ENCODE peak calls at places on chromosomes 6 and 20, in four cellular contexts. P is brain microvascular endothelial cell, Q is astrocyte of the cerebellum, R is natural killer cell. E is an unnamed sample.

GRCh38 chr6:87484491-87484890 is 11.7 kb downstream of the SLC35A1 start:
- DNase-seq in Q (no peak), P (no peak), R (no peak), E (no peak)

GRCh38 chr6:41732601-41733348 is 2.6 kb downstream of the TFEB start:
- DNase-seq in P (no peak), Q (no peak), R (peak; percentile 77), E (no peak)

GRCh38 chr6:135325624-135326424 is 144.7 kb downstream of the MYB start:
- DNase-seq in P (no peak), Q (no peak), R (no peak), E (no peak)

GRCh38 chr20:60105404-60105803 is 147.2 kb downstream of the CDH26 start:
- DNase-seq in Q (no peak), P (no peak), R (no peak), E (no peak)

GRCh38 chr6:155541976-155542375 is 86.3 kb upstream of the NOX3 start:
- DNase-seq in Q (no peak), R (no peak), P (no peak), E (no peak)

GRCh38 chr6:131135244-131136020 is at the start of gene AKAP7:
- DNase-seq in P (peak; percentile 37), R (peak; percentile 55), Q (no peak), E (no peak)

GRCh38 chr6:166672146-166672545 is 45.1 kb upstream of the RPS6KA2 start:
- DNase-seq in Q (no peak), P (no peak), R (no peak), E (no peak)

GRCh38 chr6:68559052-68559451 is 76.0 kb upstream of the ADGRB3 start:
- DNase-seq in R (no peak), P (no peak), Q (peak; percentile 13), E (no peak)

GRCh38 chr6:131029661-131030297 is 33.3 kb downstream of the EPB41L2 start:
- DNase-seq in P (peak; percentile 51), R (no peak), Q (peak; percentile 22), E (no peak)

GRCh38 chr20:57866250-57867106 is 156.7 kb upstream of the PMEPA1 start:
- DNase-seq in R (no peak), P (no peak), Q (no peak), E (no peak)

GRCh38 chr6:1636971-1637871 is 27.5 kb downstream of the FOXC1 start:
- DNase-seq in Q (no peak), P (no peak), R (no peak), E (no peak)

GRCh38 chr6:56692586-56693245 is 50.0 kb upstream of the DST start:
- DNase-seq in Q (no peak), P (no peak), R (no peak), E (no peak)

GRCh38 chr6:11918021-11918738 is 93.9 kb upstream of the HIVEP1 start:
- DNase-seq in P (peak; percentile 87), Q (peak; percentile 82), R (no peak), E (peak; percentile 29)

GRCh38 chr6:137708481-137708880 is 158.6 kb upstream of the TNFAIP3 start:
- DNase-seq in P (no peak), R (no peak), Q (no peak), E (no peak)

GRCh38 chr6:157620905-157621304 is 202.1 kb upstream of the SNX9 start:
- DNase-seq in P (no peak), R (no peak), Q (no peak), E (no peak)

GRCh38 chr20:64131406-64131805 is 24.0 kb upstream of the NPBWR2 start:
- DNase-seq in Q (no peak), P (no peak), R (no peak), E (no peak)

GRCh38 chr20:64136004-64136710 is 28.1 kb upstream of the MYT1 start:
- DNase-seq in R (no peak), Q (no peak), P (no peak), E (no peak)

GRCh38 chr20:64130876-64131275 is 23.5 kb upstream of the NPBWR2 start:
- DNase-seq in R (no peak), P (no peak), Q (no peak), E (no peak)

GRCh38 chr20:64137598-64138031 is 26.6 kb upstream of the MYT1 start:
- DNase-seq in R (no peak), Q (no peak), P (no peak), E (no peak)

DNA sequence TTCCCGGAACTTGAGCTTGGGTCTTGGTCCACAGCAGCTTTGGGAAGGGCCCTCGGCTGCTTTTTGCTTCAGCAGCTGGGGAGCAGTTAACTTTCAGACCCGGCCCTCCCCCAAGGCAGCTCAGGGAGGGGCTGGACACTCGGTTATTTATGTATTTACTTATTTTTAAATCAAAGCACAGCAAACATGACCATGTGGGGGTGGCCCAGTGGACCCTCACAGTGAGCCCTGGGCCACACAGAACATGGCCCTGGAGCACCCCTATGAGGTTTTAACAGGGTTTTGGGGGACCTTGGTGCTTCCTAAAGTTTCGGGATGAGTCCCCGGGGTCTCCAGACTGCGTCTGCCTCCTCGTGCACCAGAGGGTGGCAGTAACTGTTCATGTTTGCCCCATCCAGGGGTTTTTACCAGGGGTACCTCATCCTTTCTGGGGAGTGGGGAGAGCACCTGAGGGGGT is 26.6 kb upstream of the NPBWR2 start:
- DNase-seq in R (no peak), P (no peak), Q (no peak), E (no peak)
- TF ChIP-seq CTCF in R (no peak), P (peak; percentile 49), Q (no peak), E (peak; percentile 32)

DNA sequence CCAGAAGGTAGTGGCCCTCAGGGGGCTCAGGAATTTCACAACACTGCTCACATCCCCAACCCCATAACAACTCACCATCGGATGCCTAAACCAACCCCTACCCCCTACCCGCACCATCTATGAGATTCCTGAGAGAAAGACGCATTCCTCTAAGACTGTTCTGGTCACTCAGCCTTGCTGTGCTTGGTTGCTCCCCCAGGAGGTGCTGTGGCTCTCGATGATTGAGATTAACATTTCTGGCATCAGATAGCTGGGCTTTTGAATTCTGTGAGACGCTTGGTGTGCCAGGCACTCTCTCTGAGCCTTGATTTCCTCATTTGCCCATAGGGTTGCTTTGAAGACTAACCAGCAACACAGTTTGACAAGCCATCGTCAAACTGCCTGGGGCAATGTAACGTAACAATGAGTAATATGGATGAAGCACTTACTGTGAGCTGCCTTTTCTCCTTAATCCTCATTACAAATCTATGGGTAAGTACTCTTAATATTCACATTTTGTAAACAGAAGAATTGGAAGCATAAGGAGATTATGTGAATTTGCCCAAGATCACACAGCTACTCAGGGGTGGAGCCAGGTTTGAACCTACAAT is 978 bp downstream of the WFDC6 start:
- DNase-seq in P (no peak), R (no peak), Q (no peak), E (no peak)
- TF ChIP-seq CTCF in P (no peak), R (no peak), Q (no peak), E (no peak)

DNA sequence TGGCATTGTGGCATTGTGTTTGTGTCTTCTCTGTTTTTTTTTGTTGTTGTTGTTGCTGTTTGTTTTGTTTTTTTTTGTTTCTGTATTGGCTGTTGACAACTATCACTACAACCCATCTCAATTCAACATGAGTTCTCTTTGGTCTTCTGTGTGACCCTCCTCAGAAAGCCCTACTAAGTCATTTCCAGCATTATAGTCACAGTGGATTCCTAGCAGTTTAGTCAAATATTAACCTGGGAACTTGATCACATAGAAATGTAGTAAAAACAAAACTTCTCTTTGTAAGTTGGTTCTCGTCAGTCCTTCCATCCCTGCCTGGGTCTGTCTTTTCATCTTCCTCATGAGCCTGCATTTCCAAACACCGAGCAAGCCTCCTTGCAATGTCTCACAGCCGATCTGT is 16.8 kb downstream of the SLC17A2 start:
- DNase-seq in R (no peak), Q (no peak), P (no peak), E (no peak)
- TF ChIP-seq CTCF in R (no peak), Q (no peak), P (no peak), E (no peak)

GRCh38 chr6:40672118-40672517 is 85.0 kb upstream of the LRFN2 start:
- DNase-seq in P (no peak), R (no peak), Q (no peak), E (no peak)
- TF ChIP-seq CTCF in P (no peak), R (no peak), Q (no peak), E (no peak)

GRCh38 chr20:25574411-25574810 is 10.9 kb downstream of the NINL start:
- DNase-seq in R (no peak), Q (no peak), P (no peak), E (no peak)
- TF ChIP-seq CTCF in R (no peak), Q (peak; percentile 48), P (peak; percentile 69), E (peak; percentile 35)